ENCODE peak calls at places on chromosomes 11 and 22, in four cellular contexts. J is GM23338, F is HepG2, S is K562. D is an unnamed sample.

GRCh38 chr11:6606471-6607189 is 3.1 kb downstream of the ILK start:
- DNase-seq in S (peak; percentile 68), F (peak; percentile 97), J (peak; percentile 97), D (no peak)

GRCh38 chr11:82722236-82722635 is 11.4 kb downstream of the FAM181B start:
- DNase-seq in J (no peak), S (no peak), F (no peak), D (no peak)

GRCh38 chr11:119316017-119316728 is 757 bp downstream of the MCAM start:
- DNase-seq in F (no peak), J (no peak), S (peak; percentile 50), D (no peak)

GRCh38 chr22:24592846-24593809 is at the start of gene LRRC75B:
- DNase-seq in J (peak; percentile 92), F (peak; percentile 85), S (peak; percentile 82), D (no peak)

GRCh38 chr11:68524213-68524612 is 63.7 kb downstream of the PPP6R3 start:
- DNase-seq in S (no peak), J (no peak), F (no peak), D (no peak)

GRCh38 chr22:44485494-44485893 is 12.5 kb downstream of the RTL6 start:
- DNase-seq in F (no peak), J (no peak), S (no peak), D (no peak)

GRCh38 chr11:128525411-128526243 is 61.7 kb downstream of the ETS1 start:
- DNase-seq in J (peak; percentile 54), S (no peak), F (no peak), D (no peak)

GRCh38 chr11:62242021-62242420 is at the start of gene SCGB1D2:
- DNase-seq in J (peak; percentile 17), S (no peak), F (peak; percentile 32), D (no peak)

GRCh38 chr11:120906752-120907151 is 117.2 kb upstream of the TBCEL start:
- DNase-seq in J (no peak), S (no peak), F (no peak), D (no peak)

GRCh38 chr11:23976776-23977380 is 520.0 kb upstream of the LUZP2 start:
- DNase-seq in F (no peak), S (no peak), J (no peak), D (no peak)

GRCh38 chr11:132866783-132867545 is 665.3 kb downstream of the OPCML start:
- DNase-seq in J (no peak), S (no peak), F (no peak), D (no peak)

GRCh38 chr22:20128902-20129746 is 2.5 kb upstream of the ZDHHC8 start:
- DNase-seq in F (peak; percentile 49), S (peak; percentile 90), J (peak; percentile 78), D (no peak)

GRCh38 chr11:104338186-104338585 is 174.2 kb upstream of the PDGFD start:
- DNase-seq in S (no peak), F (no peak), J (no peak), D (no peak)

GRCh38 chr11:65014146-65014960 is at the start of gene ARL2:
- DNase-seq in J (no peak), S (peak; percentile 90), F (peak; percentile 88), D (no peak)

GRCh38 chr11:128523616-128524015 is 63.7 kb downstream of the ETS1 start:
- DNase-seq in S (no peak), J (no peak), F (no peak), D (no peak)

GRCh38 chr11:87971354-87971753 is 203.9 kb downstream of the RAB38 start:
- DNase-seq in J (no peak), F (no peak), S (no peak), D (no peak)

GRCh38 chr22:31038686-31039085 is 42.4 kb upstream of the SMTN start:
- DNase-seq in J (no peak), S (no peak), F (no peak), D (no peak)

GRCh38 chr11:77055056-77055680 is 11.6 kb upstream of the CAPN5 start:
- DNase-seq in S (no peak), F (no peak), J (no peak), D (no peak)

GRCh38 chr11:32391965-32392553 is 43.3 kb downstream of the WT1 start:
- DNase-seq in F (no peak), J (no peak), S (no peak), D (no peak)
- H2AFZ ChIP-seq in F (no peak overlapping the region), J (peak overlapping the region; percentile 86), S (no peak overlapping the region), D (no peak overlapping the region)

GRCh38 chr22:32920032-32920628 is 118.6 kb downstream of the TIMP3 start:
- DNase-seq in F (no peak), S (no peak), J (no peak), D (no peak)

GRCh38 chr22:32919629-32920028 is 118.1 kb downstream of the TIMP3 start:
- DNase-seq in F (no peak), J (no peak), S (no peak), D (no peak)

GRCh38 chr22:32918741-32919140 is 117.2 kb downstream of the TIMP3 start:
- DNase-seq in F (no peak), J (no peak), S (no peak), D (no peak)

GRCh38 chr22:32916025-32916424 is 114.5 kb downstream of the TIMP3 start:
- DNase-seq in S (no peak), F (no peak), J (no peak), D (no peak)

DNA sequence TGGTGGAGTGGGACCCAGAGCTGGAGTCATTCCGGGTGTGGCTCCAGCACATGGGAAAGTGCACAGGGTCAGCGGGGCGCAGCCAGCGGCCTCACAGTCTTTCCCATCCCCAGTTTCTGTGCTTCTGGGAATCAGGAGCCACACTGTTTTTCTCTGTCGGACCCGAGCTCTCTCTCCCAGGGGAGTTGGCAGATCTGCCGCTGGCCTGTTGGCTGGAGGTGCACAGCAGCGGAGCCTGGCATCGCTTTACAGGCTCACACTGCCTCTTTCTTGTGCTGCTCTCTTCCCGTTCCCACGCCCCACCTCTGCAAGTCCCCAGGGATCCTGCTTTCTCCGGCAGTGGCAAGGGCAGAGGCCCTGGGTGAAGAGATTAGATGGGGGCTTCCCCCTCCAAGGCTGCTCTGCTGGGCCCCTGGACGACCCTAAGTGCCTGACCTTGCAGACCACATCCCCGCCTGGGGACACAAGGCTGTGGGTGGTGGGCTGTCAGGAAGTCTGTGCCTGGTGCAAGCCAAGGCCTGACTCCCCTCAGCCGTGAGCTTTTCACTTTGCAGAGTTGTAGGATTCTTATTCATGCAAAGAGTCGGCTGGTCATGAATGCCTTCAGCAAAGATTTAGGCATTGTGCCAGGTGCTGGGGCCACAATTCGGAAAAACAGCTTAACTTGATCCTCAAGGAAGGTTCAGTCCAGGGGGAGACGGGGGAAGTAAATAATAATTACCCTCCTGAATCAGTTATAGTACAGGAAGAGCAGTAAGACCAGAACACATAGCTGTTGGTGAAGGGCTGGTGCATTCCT is 116.3 kb downstream of the TIMP3 start:
- DNase-seq in S (no peak), J (no peak), F (no peak), D (no peak)
- TF ChIP-seq POLR2AphosphoS5 in S (no peak), J (no peak), F (no peak), D (no peak)

GRCh38 chr11:70471254-70471653 is 72.9 kb downstream of the CTTN start:
- DNase-seq in F (no peak), S (peak; percentile 89), J (peak; percentile 93), D (no peak)
- TF ChIP-seq JUNB in F (no peak), S (no peak), J (no peak), D (no peak)

DNA sequence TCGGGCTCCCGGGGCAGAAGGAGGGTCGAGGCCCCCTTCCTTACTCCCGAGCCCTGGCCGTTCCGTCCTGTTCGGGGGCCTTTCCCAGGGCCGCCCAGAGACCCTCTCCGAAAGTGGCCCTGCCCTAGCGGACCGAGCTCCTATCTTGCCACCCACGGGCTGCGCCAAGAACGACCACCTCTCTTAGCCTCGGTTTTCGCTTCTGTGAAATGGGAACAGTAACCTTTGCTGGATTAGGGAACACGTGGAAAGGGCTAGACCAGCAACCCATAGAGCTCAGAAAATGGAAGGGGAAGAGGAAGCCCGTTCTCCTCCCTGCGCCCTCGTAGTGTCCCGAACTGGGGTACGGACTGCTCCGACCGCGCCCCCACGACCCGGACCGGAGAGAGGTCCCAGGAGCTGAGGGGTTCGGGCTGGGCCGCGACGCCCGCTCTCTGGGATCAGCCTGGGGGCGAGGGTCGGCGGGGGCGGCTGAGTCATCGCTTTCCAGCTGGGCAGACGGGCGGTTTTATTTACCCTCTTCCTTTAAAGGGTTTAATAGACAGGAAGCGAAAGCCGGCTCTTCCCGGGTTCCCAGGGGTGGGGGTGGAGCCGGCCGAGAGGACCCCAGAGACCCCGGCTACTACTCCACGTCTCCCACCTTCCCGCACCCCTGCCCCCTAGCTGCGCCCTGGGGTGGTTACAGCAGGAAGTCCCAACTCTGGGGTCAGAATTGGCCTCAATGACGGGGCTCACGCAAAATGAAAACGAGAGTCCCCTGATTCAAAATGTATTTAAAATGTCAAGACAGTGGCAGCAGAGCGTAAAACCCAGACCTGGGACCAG is 872 bp upstream of the PHLDA2 start:
- DNase-seq in J (peak; percentile 69), S (peak; percentile 74), F (peak; percentile 53), D (peak; percentile 11)
- H2AFZ ChIP-seq in J (peak overlapping the region; percentile 91), S (peak overlapping the region; percentile 93), F (no peak overlapping the region), D (peak overlapping the region; percentile 51)

GRCh38 chr22:41863472-41863871 is 30.6 kb downstream of the SREBF2 start:
- DNase-seq in S (no peak), J (no peak), F (no peak), D (no peak)
- TF ChIP-seq POLR2AphosphoS5 in S (no peak), J (no peak), F (no peak), D (no peak)

GRCh38 chr11:12211331-12212065 is 101.1 kb downstream of the MICAL2 start:
- DNase-seq in J (no peak), S (no peak), F (no peak), D (no peak)
- TF ChIP-seq JUNB in J (no peak), S (no peak), F (no peak), D (no peak)

GRCh38 chr22:39117585-39118191 is 20.6 kb downstream of the APOBEC3H start:
- DNase-seq in F (peak; percentile 60), J (peak; percentile 85), S (peak; percentile 33), D (peak; percentile 81)
- H2AFZ ChIP-seq in F (no peak overlapping the region), J (no peak overlapping the region), S (peak overlapping the region; percentile 55), D (peak overlapping the region; percentile 80)

GRCh38 chr11:123180166-123180565 is 14.9 kb downstream of the CLMP start:
- DNase-seq in S (no peak), F (no peak), J (no peak), D (no peak)
- TF ChIP-seq POLR2AphosphoS5 in S (no peak), F (no peak), J (no peak), D (no peak)

DNA sequence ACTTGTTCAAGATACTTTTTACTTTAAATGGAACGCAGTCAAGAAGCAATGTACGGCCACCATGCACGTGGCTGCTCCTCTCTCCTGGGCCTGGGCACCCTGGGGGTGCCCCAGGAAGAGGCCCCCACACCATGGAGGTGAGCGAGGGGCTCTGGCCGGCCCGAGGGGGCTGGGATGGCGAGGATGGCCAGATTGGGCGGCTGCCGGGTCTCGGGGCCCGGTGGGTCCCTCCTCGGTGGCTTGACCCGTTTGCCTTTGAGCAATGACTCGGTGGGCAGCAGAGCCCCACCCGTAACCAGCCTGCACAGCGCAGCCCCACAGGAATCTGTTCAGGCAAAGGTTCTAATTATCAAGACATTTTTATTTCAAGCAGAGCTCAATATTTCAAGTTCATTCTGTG is 167.4 kb downstream of the BRD1 start:
- DNase-seq in J (no peak), F (no peak), S (no peak), D (no peak)
- TF ChIP-seq JUNB in J (no peak), F (no peak), S (no peak), D (no peak)

GRCh38 chr11:126469308-126469707 is 113.8 kb downstream of the ST3GAL4 start:
- DNase-seq in S (no peak), J (no peak), F (no peak), D (no peak)
- H2AFZ ChIP-seq in S (no peak overlapping the region), J (no peak overlapping the region), F (no peak overlapping the region), D (no peak overlapping the region)